ENCODE peak calls at places on chromosomes 1 and 21, in eight cellular contexts. R is lower lobe of right lung, S is hepatocyte, U is upper lobe of right lung, I is tibial artery, Z is prostate gland, B is mammary epithelial cell, C is heart right ventricle. J is an unnamed sample.

GRCh38 chr1:232705815-232706575 is 76.1 kb upstream of the SIPA1L2 start:
- DNase-seq in Z (no peak), R (no peak), C (no peak), U (no peak), S (no peak), B (no peak), I (peak; percentile 61), J (no peak)

GRCh38 chr1:42698081-42698813 is 16.0 kb downstream of the YBX1 start:
- DNase-seq in I (no peak), R (no peak), B (no peak), Z (no peak), U (no peak), S (no peak), C (no peak), J (no peak)

GRCh38 chr21:45874716-45875415 is 106.7 kb upstream of the COL6A1 start:
- DNase-seq in U (peak; percentile 58), Z (no peak), I (peak; percentile 21), C (no peak), R (peak; percentile 35), S (peak; percentile 90), B (no peak), J (peak; percentile 64)

GRCh38 chr1:118866330-118866729 is 121.8 kb downstream of the TBX15 start:
- DNase-seq in B (no peak), I (peak; percentile 26), S (no peak), Z (no peak), U (no peak), R (no peak), C (no peak), J (no peak)

GRCh38 chr1:215198021-215198420 is 115.5 kb downstream of the KCNK2 start:
- DNase-seq in Z (no peak), B (no peak), R (no peak), C (no peak), I (no peak), U (no peak), S (no peak), J (no peak)

GRCh38 chr1:240843798-240844197 is 231.8 kb upstream of the GREM2 start:
- DNase-seq in Z (no peak), C (no peak), R (no peak), S (no peak), U (no peak), I (no peak), B (no peak), J (no peak)

GRCh38 chr1:229433364-229434004 is 410 bp downstream of the ACTA1 start:
- DNase-seq in Z (no peak), I (no peak), S (no peak), U (no peak), C (no peak), R (no peak), B (no peak), J (no peak)

GRCh38 chr1:68188644-68189340 is 43.5 kb downstream of the WLS start:
- DNase-seq in S (no peak), I (no peak), U (no peak), R (no peak), B (no peak), C (no peak), Z (no peak), J (no peak)

GRCh38 chr1:11541956-11542355 is 63.0 kb downstream of the DISP3 start:
- DNase-seq in C (no peak), B (no peak), R (no peak), U (no peak), Z (no peak), I (no peak), S (no peak), J (no peak)

GRCh38 chr1:182110635-182111034 is 49.1 kb upstream of the ZNF648 start:
- DNase-seq in B (no peak), Z (no peak), R (no peak), U (no peak), I (no peak), C (no peak), S (no peak), J (no peak)
- TF ChIP-seq CTCF in B (no peak), Z (no peak), R (no peak), U (no peak), I (no peak), C (no peak), S (no peak), J (no peak)

GRCh38 chr1:93578911-93579825 is 102.5 kb downstream of the BCAR3 start:
- DNase-seq in C (no peak), R (no peak), B (no peak), I (no peak), U (no peak), S (no peak), Z (no peak), J (no peak)

GRCh38 chr1:93578433-93578830 is 103.2 kb downstream of the BCAR3 start:
- DNase-seq in U (no peak), C (no peak), Z (no peak), S (no peak), R (no peak), I (no peak), B (no peak), J (no peak)

GRCh38 chr1:93577536-93578432 is 103.9 kb downstream of the BCAR3 start:
- DNase-seq in Z (no peak), I (no peak), C (no peak), U (no peak), B (no peak), S (no peak), R (no peak), J (no peak)

GRCh38 chr1:93581917-93582850 is 99.5 kb downstream of the BCAR3 start:
- DNase-seq in R (no peak), Z (no peak), C (no peak), I (no peak), B (no peak), U (no peak), S (peak; percentile 44), J (no peak)

GRCh38 chr1:93579891-93580290 is 101.7 kb downstream of the BCAR3 start:
- DNase-seq in B (peak; percentile 87), R (peak; percentile 54), S (peak; percentile 80), I (peak; percentile 41), C (no peak), Z (peak; percentile 47), U (no peak), J (no peak)
- H3K27ac ChIP-seq in B (peak overlapping the region; percentile 56), R (peak overlapping the region; percentile 28), S (peak overlapping the region; percentile 94), I (peak overlapping the region; percentile 6), C (peak overlapping the region; percentile 33), Z (peak overlapping the region; percentile 46), U (peak overlapping the region; percentile 60), J (no peak overlapping the region)

GRCh38 chr1:166703726-166704220 is 135.5 kb upstream of the POGK start:
- DNase-seq in S (no peak), Z (no peak), C (no peak), U (no peak), B (no peak), I (no peak), R (no peak), J (no peak)
- TF ChIP-seq CTCF in S (no peak), Z (no peak), C (no peak), U (no peak), B (no peak), I (no peak), R (no peak), J (no peak)

GRCh38 chr1:181076852-181077251 is 11.6 kb upstream of the IER5 start:
- DNase-seq in C (no peak), U (no peak), I (no peak), Z (no peak), B (no peak), S (no peak), R (no peak), J (no peak)
- H3K27ac ChIP-seq in C (no peak overlapping the region), U (no peak overlapping the region), I (no peak overlapping the region), Z (no peak overlapping the region), B (no peak overlapping the region), S (no peak overlapping the region), R (no peak overlapping the region), J (no peak overlapping the region)

DNA sequence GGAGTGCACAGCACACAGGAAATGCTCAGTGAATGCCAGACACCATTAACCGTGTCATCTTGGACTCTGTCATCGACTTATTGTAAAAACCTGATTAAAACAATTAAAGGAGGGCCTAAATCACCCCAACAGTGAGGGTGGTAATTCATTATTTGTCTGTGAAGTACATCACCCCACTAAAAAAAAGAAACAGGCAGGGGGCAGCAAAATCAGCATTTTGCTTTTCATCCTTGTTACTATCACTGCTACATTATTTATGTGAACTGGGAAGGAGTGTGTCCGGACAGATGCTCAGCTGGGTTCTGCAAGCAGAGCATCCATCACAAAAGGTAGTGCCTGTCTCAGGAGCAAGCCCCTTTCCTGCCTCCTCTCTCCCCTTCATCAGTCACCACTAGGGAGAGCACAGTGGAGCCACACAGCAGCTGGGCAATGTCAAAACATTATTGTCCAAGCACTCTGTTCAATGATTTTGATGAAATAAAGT is 98.5 kb downstream of the RERE start:
- DNase-seq in R (no peak), Z (no peak), B (no peak), U (no peak), S (no peak), I (no peak), C (no peak), J (no peak)
- TF ChIP-seq CTCF in R (no peak), Z (no peak), B (peak; percentile 23), U (no peak), S (peak; percentile 25), I (no peak), C (peak; percentile 33), J (peak; percentile 38)

GRCh38 chr21:26148834-26149354 is 21.7 kb downstream of the APP start:
- DNase-seq in R (no peak), S (no peak), B (peak; percentile 28), I (no peak), U (no peak), C (no peak), Z (no peak), J (peak; percentile 26)

GRCh38 chr21:26147535-26147934 is 23.0 kb downstream of the APP start:
- DNase-seq in R (no peak), I (no peak), B (no peak), U (no peak), Z (no peak), C (no peak), S (no peak), J (no peak)

GRCh38 chr21:26144026-26144425 is 26.5 kb downstream of the APP start:
- DNase-seq in S (no peak), I (no peak), R (no peak), Z (no peak), C (no peak), U (no peak), B (no peak), J (no peak)

GRCh38 chr21:26146681-26147080 is 23.9 kb downstream of the APP start:
- DNase-seq in I (no peak), Z (no peak), B (no peak), U (no peak), S (no peak), C (no peak), R (no peak), J (no peak)

DNA sequence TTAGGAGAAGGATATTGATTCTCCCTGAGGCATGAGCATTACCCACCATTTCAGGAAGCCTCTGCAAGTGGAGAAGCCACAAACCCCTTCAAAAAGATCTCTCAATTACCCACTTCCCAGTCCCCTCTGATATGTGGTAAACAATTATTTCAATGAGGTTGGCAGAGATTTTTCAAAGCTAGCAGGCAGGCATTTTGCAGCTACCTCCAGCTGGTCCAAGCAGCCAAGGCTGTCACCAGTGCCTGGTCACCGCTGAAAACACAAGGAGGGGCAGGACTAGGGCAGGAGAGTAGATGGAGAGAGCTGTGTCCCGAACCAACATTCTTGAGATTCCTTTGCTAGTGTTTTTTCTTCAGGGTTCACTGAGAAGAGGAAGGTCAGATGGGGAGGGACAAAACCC is 22.5 kb downstream of the APP start:
- DNase-seq in R (no peak), Z (no peak), C (no peak), S (no peak), B (no peak), I (no peak), U (no peak), J (no peak)
- H3K27ac ChIP-seq in R (peak overlapping the region; percentile 9), Z (no peak overlapping the region), C (peak overlapping the region; percentile 79), S (no peak overlapping the region), B (no peak overlapping the region), I (peak overlapping the region; percentile 48), U (no peak overlapping the region), J (no peak overlapping the region)

J was measured in foreskin keratinocyte.